ENCODE peak calls at places on chromosomes 4 and X, in seven cellular contexts. L is spleen, A is kidney epithelial cell, W is adipocyte, K is Peyer's patch, S is left ventricle myocardium inferior, D is tibial artery. Z is an unnamed sample.

GRCh38 chrX:101410461-101410860 is 2.4 kb downstream of the HNRNPH2 start:
- DNase-seq in L (no peak), A (no peak), W (no peak), K (no peak), S (no peak), D (no peak), Z (no peak)

GRCh38 chr4:164734476-164734875 is 19.5 kb upstream of the SMIM31 start:
- DNase-seq in L (no peak), A (no peak), W (no peak), K (no peak), S (no peak), D (no peak), Z (no peak)

GRCh38 chrX:135112096-135112729 is 8.1 kb downstream of the ETDB start:
- DNase-seq in L (no peak), A (no peak), W (peak; percentile 34), K (no peak), S (no peak), D (no peak), Z (no peak)

GRCh38 chrX:45557390-45557789 is 356.7 kb upstream of the DIPK2B start:
- DNase-seq in L (no peak), A (no peak), W (peak; percentile 17), K (no peak), S (no peak), D (no peak), Z (no peak)

GRCh38 chr4:10303291-10303690 is 153.9 kb downstream of the ZNF518B start:
- DNase-seq in L (no peak), A (no peak), W (no peak), K (no peak), S (no peak), D (no peak), Z (no peak)

GRCh38 chrX:53729756-53730155 is 43.2 kb upstream of the HUWE1 start:
- DNase-seq in L (no peak), A (no peak), W (peak; percentile 12), K (no peak), S (no peak), D (no peak), Z (no peak)

GRCh38 chr4:75995727-75996126 is 5.0 kb upstream of the SDAD1 start:
- DNase-seq in L (no peak), A (peak; percentile 21), W (peak; percentile 91), K (no peak), S (no peak), D (no peak), Z (peak; percentile 42)

GRCh38 chr4:110620352-110621327 is 2.2 kb downstream of the PITX2 start:
- DNase-seq in L (peak; percentile 69), A (no peak), W (no peak), K (no peak), S (no peak), D (no peak), Z (no peak)

GRCh38 chr4:38090450-38091246 is 130.4 kb downstream of the PTTG2 start:
- DNase-seq in L (no peak), A (no peak), W (no peak), K (no peak), S (no peak), D (no peak), Z (no peak)

GRCh38 chr4:73653695-73654106 is 33.5 kb upstream of the RASSF6 start:
- DNase-seq in L (no peak), A (no peak), W (peak; percentile 88), K (peak; percentile 47), S (no peak), D (peak; percentile 32), Z (peak; percentile 15)

GRCh38 chrX:38805294-38806053 is 4.2 kb downstream of the MID1IP1 start:
- DNase-seq in L (peak; percentile 91), A (no peak), W (peak; percentile 90), K (peak; percentile 55), S (peak; percentile 67), D (peak; percentile 65), Z (peak; percentile 69)

GRCh38 chr4:148790246-148790645 is 348.0 kb upstream of the NR3C2 start:
- DNase-seq in L (no peak), A (no peak), W (no peak), K (no peak), S (no peak), D (no peak), Z (no peak)

GRCh38 chr4:37631551-37631950 is 54.6 kb downstream of the RELL1 start:
- DNase-seq in L (no peak), A (no peak), W (peak; percentile 82), K (no peak), S (peak; percentile 62), D (peak; percentile 40), Z (no peak)

GRCh38 chrX:140091276-140091886 is 126.1 kb upstream of the CXorf66 start:
- DNase-seq in L (peak; percentile 81), A (no peak), W (peak; percentile 0), K (no peak), S (peak; percentile 25), D (no peak), Z (peak; percentile 22)

GRCh38 chr4:89619230-89619962 is 217.6 kb downstream of the SNCA start:
- DNase-seq in L (no peak), A (peak; percentile 25), W (no peak), K (no peak), S (no peak), D (no peak), Z (no peak)

GRCh38 chr4:113674251-113674650 is 87.3 kb downstream of the CAMK2D start:
- DNase-seq in L (no peak), A (no peak), W (peak; percentile 34), K (no peak), S (no peak), D (no peak), Z (no peak)

GRCh38 chr4:173835863-173836262 is 305.8 kb upstream of the HAND2 start:
- DNase-seq in L (no peak), A (no peak), W (peak; percentile 62), K (no peak), S (peak; percentile 16), D (no peak), Z (no peak)

GRCh38 chr4:81785338-81785737 is 313.6 kb upstream of the RASGEF1B start:
- DNase-seq in L (no peak), A (no peak), W (no peak), K (no peak), S (no peak), D (no peak), Z (no peak)

GRCh38 chrX:9758239-9758638 is 7.4 kb downstream of the GPR143 start:
- DNase-seq in L (no peak), A (no peak), W (no peak), K (no peak), S (no peak), D (no peak), Z (no peak)

GRCh38 chrX:404656-405055 is 17.9 kb upstream of the PPP2R3B start:
- DNase-seq in L (no peak), A (no peak), W (no peak), K (no peak), S (no peak), D (no peak), Z (no peak)

GRCh38 chr4:79207281-79207680 is 118.6 kb downstream of the NAA11 start:
- DNase-seq in L (no peak), A (no peak), W (no peak), K (no peak), S (no peak), D (no peak), Z (no peak)

GRCh38 chr4:138555107-138555506 is 313.0 kb upstream of the SLC7A11 start:
- DNase-seq in L (no peak), A (no peak), W (no peak), K (no peak), S (no peak), D (no peak), Z (no peak)

GRCh38 chr4:75527482-75527881 is 13.2 kb downstream of the THAP6 start:
- DNase-seq in L (no peak), A (no peak), W (no peak), K (no peak), S (no peak), D (no peak), Z (no peak)

GRCh38 chrX:154091678-154092077 is 5.8 kb downstream of the MECP2 start:
- DNase-seq in L (no peak), A (no peak), W (no peak), K (no peak), S (no peak), D (no peak), Z (no peak)

GRCh38 chr4:76354517-76355473 is 48.3 kb downstream of the STBD1 start:
- DNase-seq in L (no peak), A (no peak), W (no peak), K (no peak), S (no peak), D (no peak), Z (no peak)

GRCh38 chr4:38728651-38729141 is 54.1 kb downstream of the TLR10 start:
- DNase-seq in L (no peak), A (no peak), W (no peak), K (no peak), S (no peak), D (no peak), Z (no peak)

GRCh38 chrX:54358424-54359211 is 772 bp upstream of the WNK3 start:
- DNase-seq in L (peak; percentile 73), A (peak; percentile 19), W (peak; percentile 83), K (no peak), S (peak; percentile 30), D (peak; percentile 19), Z (peak; percentile 24)

GRCh38 chrX:42585842-42586621 is 191.9 kb downstream of the PPP1R2C start:
- DNase-seq in L (no peak), A (no peak), W (no peak), K (no peak), S (no peak), D (no peak), Z (no peak)
- H3K27me3 ChIP-seq in L (no peaks in the 10 kb centered on the region), A (no peaks in the 10 kb centered on the region), W (peaks cover 4% of the 10 kb centered on the region), K (no peaks in the 10 kb centered on the region), S (no peaks in the 10 kb centered on the region), D (no peaks in the 10 kb centered on the region), Z (no peaks in the 10 kb centered on the region)

GRCh38 chr4:158688813-158689212 is 16.7 kb downstream of the ETFDH start:
- DNase-seq in L (no peak), A (no peak), W (no peak), K (no peak), S (no peak), D (no peak), Z (no peak)
- H3K27me3 ChIP-seq in L (no peaks in the 10 kb centered on the region), A (no peaks in the 10 kb centered on the region), W (no peaks in the 10 kb centered on the region), K (no peaks in the 10 kb centered on the region), S (no peaks in the 10 kb centered on the region), D (no peaks in the 10 kb centered on the region), Z (no peaks in the 10 kb centered on the region)

DNA sequence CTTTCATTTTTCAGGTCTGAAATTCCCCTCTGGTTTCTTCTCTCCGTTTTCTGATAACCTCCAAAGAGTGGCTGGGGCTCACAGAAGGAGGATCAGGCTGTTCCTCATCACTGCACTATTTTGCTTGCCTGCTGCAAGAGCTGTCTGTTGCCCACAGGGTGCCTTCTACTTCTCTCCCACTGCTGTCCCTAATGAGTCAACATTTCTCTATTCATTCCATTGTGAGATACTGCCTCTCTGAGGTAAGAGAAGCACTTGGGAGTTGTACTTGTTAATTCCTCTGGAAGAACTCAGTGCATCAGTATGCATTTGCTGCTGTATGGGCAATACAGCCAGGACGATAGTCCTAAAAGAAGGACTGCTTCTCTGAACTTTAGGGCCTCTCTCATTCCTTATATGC is 34.8 kb downstream of the CT47B1 start:
- DNase-seq in L (no peak), A (no peak), W (peak; percentile 54), K (no peak), S (no peak), D (no peak), Z (no peak)
- H3K27me3 ChIP-seq in L (no peaks in the 10 kb centered on the region), A (no peaks in the 10 kb centered on the region), W (no peaks in the 10 kb centered on the region), K (no peaks in the 10 kb centered on the region), S (no peaks in the 10 kb centered on the region), D (no peaks in the 10 kb centered on the region), Z (no peaks in the 10 kb centered on the region)

DNA sequence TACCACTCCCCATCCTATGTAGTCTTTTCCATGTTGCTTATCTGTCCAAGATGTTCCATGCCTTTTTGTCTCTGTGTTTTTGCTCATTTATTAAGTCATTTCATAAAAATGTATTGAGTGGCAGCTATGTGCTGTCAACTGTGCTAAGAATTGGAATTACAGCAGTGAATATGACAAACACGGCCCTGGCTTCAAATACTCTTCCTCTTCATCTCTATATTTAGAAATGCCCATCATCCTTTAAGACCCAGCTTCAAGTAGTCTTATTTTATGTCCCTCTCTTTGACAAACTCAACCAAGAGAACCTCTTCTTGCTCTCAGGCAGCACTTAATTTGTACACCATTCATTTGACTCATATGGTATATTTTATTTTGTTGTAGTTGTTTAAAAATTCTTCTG is 55.4 kb upstream of the AMOT start:
- DNase-seq in L (no peak), A (no peak), W (no peak), K (no peak), S (no peak), D (no peak), Z (no peak)
- H3K27me3 ChIP-seq in L (no peaks in the 10 kb centered on the region), A (no peaks in the 10 kb centered on the region), W (peaks cover 13% of the 10 kb centered on the region), K (no peaks in the 10 kb centered on the region), S (no peaks in the 10 kb centered on the region), D (no peaks in the 10 kb centered on the region), Z (no peaks in the 10 kb centered on the region)